ENCODE peak calls at places on chromosomes 7 and 10, in eight cellular contexts. One of them, this sample, is unnamed.

GRCh38 chr10:68348265-68348741 is 15.6 kb upstream of the PBLD start:
- DNase-seq in tibial nerve: no peak
- DNase-seq in upper lobe of left lung: no peak
- DNase-seq in transverse colon: peak
- DNase-seq in NB4: peak
- DNase-seq in sigmoid colon: no peak
- DNase-seq in H54: peak
- DNase-seq in uterus: no peak
- DNase-seq in this sample: peak

GRCh38 chr7:130490888-130491771 is 755 bp upstream of the MEST start:
- DNase-seq in sigmoid colon: peak
- DNase-seq in tibial nerve: peak
- DNase-seq in H54: no peak
- DNase-seq in upper lobe of left lung: peak
- DNase-seq in NB4: no peak
- DNase-seq in transverse colon: peak
- DNase-seq in uterus: peak
- DNase-seq in this sample: no peak

GRCh38 chr10:3474266-3474665 is 301.7 kb upstream of the PITRM1 start:
- DNase-seq in uterus: no peak
- DNase-seq in upper lobe of left lung: no peak
- DNase-seq in transverse colon: no peak
- DNase-seq in NB4: no peak
- DNase-seq in sigmoid colon: no peak
- DNase-seq in tibial nerve: no peak
- DNase-seq in H54: no peak
- DNase-seq in this sample: no peak

GRCh38 chr7:985127-985416 is 2.1 kb downstream of the CYP2W1 start:
- DNase-seq in H54: no peak
- DNase-seq in tibial nerve: no peak
- DNase-seq in transverse colon: no peak
- DNase-seq in upper lobe of left lung: no peak
- DNase-seq in sigmoid colon: no peak
- DNase-seq in NB4: no peak
- DNase-seq in uterus: no peak
- DNase-seq in this sample: no peak

GRCh38 chr7:13117103-13117502 is 429.7 kb downstream of the ARL4A start:
- DNase-seq in transverse colon: no peak
- DNase-seq in upper lobe of left lung: no peak
- DNase-seq in tibial nerve: no peak
- DNase-seq in H54: no peak
- DNase-seq in sigmoid colon: no peak
- DNase-seq in uterus: no peak
- DNase-seq in NB4: peak
- DNase-seq in this sample: peak

GRCh38 chr10:46235705-46236536 is 50.9 kb upstream of the ANTXRL start:
- DNase-seq in H54: no peak
- DNase-seq in tibial nerve: no peak
- DNase-seq in upper lobe of left lung: no peak
- DNase-seq in transverse colon: no peak
- DNase-seq in uterus: no peak
- DNase-seq in sigmoid colon: peak
- DNase-seq in NB4: no peak
- DNase-seq in this sample: no peak

GRCh38 chr10:33229252-33229943 is 105.1 kb downstream of the NRP1 start:
- DNase-seq in H54: no peak
- DNase-seq in upper lobe of left lung: no peak
- DNase-seq in uterus: no peak
- DNase-seq in sigmoid colon: no peak
- DNase-seq in NB4: no peak
- DNase-seq in transverse colon: no peak
- DNase-seq in tibial nerve: no peak
- DNase-seq in this sample: no peak

GRCh38 chr7:49776994-49777393 is 3.6 kb downstream of the VWC2 start:
- DNase-seq in sigmoid colon: no peak
- DNase-seq in NB4: no peak
- DNase-seq in upper lobe of left lung: no peak
- DNase-seq in uterus: no peak
- DNase-seq in transverse colon: peak
- DNase-seq in tibial nerve: no peak
- DNase-seq in H54: no peak
- DNase-seq in this sample: peak

GRCh38 chr10:48598936-48599829 is 5.7 kb downstream of the ARHGAP22 start:
- DNase-seq in tibial nerve: no peak
- DNase-seq in transverse colon: no peak
- DNase-seq in H54: no peak
- DNase-seq in upper lobe of left lung: no peak
- DNase-seq in uterus: no peak
- DNase-seq in NB4: no peak
- DNase-seq in sigmoid colon: no peak
- DNase-seq in this sample: no peak

GRCh38 chr7:5429857-5430611 is 6.4 kb upstream of the TNRC18 start:
- DNase-seq in upper lobe of left lung: peak
- DNase-seq in H54: no peak
- DNase-seq in sigmoid colon: peak
- DNase-seq in NB4: no peak
- DNase-seq in transverse colon: peak
- DNase-seq in uterus: peak
- DNase-seq in tibial nerve: no peak
- DNase-seq in this sample: no peak

GRCh38 chr10:5490698-5491464 is 8.5 kb downstream of the CALML5 start:
- DNase-seq in transverse colon: no peak
- DNase-seq in uterus: no peak
- DNase-seq in sigmoid colon: peak
- DNase-seq in H54: no peak
- DNase-seq in tibial nerve: no peak
- DNase-seq in NB4: peak
- DNase-seq in upper lobe of left lung: no peak
- DNase-seq in this sample: no peak

GRCh38 chr10:5486852-5487235 is 12.5 kb downstream of the CALML5 start:
- DNase-seq in tibial nerve: no peak
- DNase-seq in transverse colon: no peak
- DNase-seq in NB4: no peak
- DNase-seq in sigmoid colon: peak
- DNase-seq in uterus: no peak
- DNase-seq in upper lobe of left lung: no peak
- DNase-seq in H54: no peak
- DNase-seq in this sample: no peak

GRCh38 chr10:5490032-5490431 is 9.3 kb downstream of the CALML5 start:
- DNase-seq in tibial nerve: no peak
- DNase-seq in upper lobe of left lung: no peak
- DNase-seq in NB4: no peak
- DNase-seq in transverse colon: no peak
- DNase-seq in H54: no peak
- DNase-seq in uterus: no peak
- DNase-seq in sigmoid colon: no peak
- DNase-seq in this sample: no peak

GRCh38 chr10:5485948-5486851 is 13.2 kb downstream of the CALML5 start:
- DNase-seq in upper lobe of left lung: no peak
- DNase-seq in tibial nerve: no peak
- DNase-seq in H54: no peak
- DNase-seq in NB4: no peak
- DNase-seq in uterus: no peak
- DNase-seq in transverse colon: no peak
- DNase-seq in sigmoid colon: peak
- DNase-seq in this sample: no peak

GRCh38 chr10:5488272-5489161 is 10.9 kb downstream of the CALML5 start:
- DNase-seq in transverse colon: peak
- DNase-seq in tibial nerve: no peak
- DNase-seq in sigmoid colon: peak
- DNase-seq in NB4: no peak
- DNase-seq in upper lobe of left lung: peak
- DNase-seq in H54: no peak
- DNase-seq in uterus: no peak
- DNase-seq in this sample: no peak
- TF ChIP-seq POLR2A in transverse colon: peak
- TF ChIP-seq POLR2A in tibial nerve: no peak
- TF ChIP-seq POLR2A in sigmoid colon: no peak
- TF ChIP-seq POLR2A in NB4: no peak
- TF ChIP-seq POLR2A in upper lobe of left lung: no peak
- TF ChIP-seq POLR2A in H54: no peak
- TF ChIP-seq POLR2A in uterus: no peak
- TF ChIP-seq POLR2A in this sample: no peak

GRCh38 chr10:120979435-120980315 is 128.5 kb downstream of the WDR11 start:
- DNase-seq in sigmoid colon: no peak
- DNase-seq in transverse colon: peak
- DNase-seq in upper lobe of left lung: peak
- DNase-seq in uterus: peak
- DNase-seq in tibial nerve: no peak
- DNase-seq in NB4: no peak
- DNase-seq in H54: no peak
- DNase-seq in this sample: peak
- TF ChIP-seq POLR2A in sigmoid colon: no peak
- TF ChIP-seq POLR2A in transverse colon: peak
- TF ChIP-seq POLR2A in upper lobe of left lung: no peak
- TF ChIP-seq POLR2A in uterus: no peak
- TF ChIP-seq POLR2A in tibial nerve: no peak
- TF ChIP-seq POLR2A in NB4: no peak
- TF ChIP-seq POLR2A in H54: no peak
- TF ChIP-seq POLR2A in this sample: no peak

GRCh38 chr7:106064836-106065559 is 47.1 kb downstream of the SYPL1 start:
- DNase-seq in H54: peak
- DNase-seq in uterus: peak
- DNase-seq in tibial nerve: peak
- DNase-seq in sigmoid colon: peak
- DNase-seq in upper lobe of left lung: no peak
- DNase-seq in transverse colon: peak
- DNase-seq in NB4: peak
- DNase-seq in this sample: peak
- TF ChIP-seq POLR2A in H54: peak
- TF ChIP-seq POLR2A in uterus: no peak
- TF ChIP-seq POLR2A in tibial nerve: no peak
- TF ChIP-seq POLR2A in sigmoid colon: no peak
- TF ChIP-seq POLR2A in upper lobe of left lung: no peak
- TF ChIP-seq POLR2A in transverse colon: peak
- TF ChIP-seq POLR2A in NB4: no peak
- TF ChIP-seq POLR2A in this sample: peak

GRCh38 chr10:50883624-50884023 is 1.8 kb downstream of the A1CF start:
- DNase-seq in uterus: no peak
- DNase-seq in sigmoid colon: no peak
- DNase-seq in transverse colon: no peak
- DNase-seq in upper lobe of left lung: no peak
- DNase-seq in tibial nerve: no peak
- DNase-seq in NB4: no peak
- DNase-seq in H54: no peak
- DNase-seq in this sample: no peak
- TF ChIP-seq POLR2A in uterus: no peak
- TF ChIP-seq POLR2A in sigmoid colon: no peak
- TF ChIP-seq POLR2A in transverse colon: no peak
- TF ChIP-seq POLR2A in upper lobe of left lung: no peak
- TF ChIP-seq POLR2A in tibial nerve: no peak
- TF ChIP-seq POLR2A in NB4: no peak
- TF ChIP-seq POLR2A in H54: no peak
- TF ChIP-seq POLR2A in this sample: no peak

GRCh38 chr7:99561735-99562051 is 3.3 kb downstream of the ZNF655 start:
- DNase-seq in transverse colon: no peak
- DNase-seq in H54: no peak
- DNase-seq in upper lobe of left lung: no peak
- DNase-seq in sigmoid colon: no peak
- DNase-seq in tibial nerve: no peak
- DNase-seq in NB4: no peak
- DNase-seq in uterus: no peak
- DNase-seq in this sample: no peak
- TF ChIP-seq POLR2A in transverse colon: no peak
- TF ChIP-seq POLR2A in H54: no peak
- TF ChIP-seq POLR2A in upper lobe of left lung: no peak
- TF ChIP-seq POLR2A in sigmoid colon: no peak
- TF ChIP-seq POLR2A in tibial nerve: no peak
- TF ChIP-seq POLR2A in NB4: no peak
- TF ChIP-seq POLR2A in uterus: no peak
- TF ChIP-seq POLR2A in this sample: no peak

DNA sequence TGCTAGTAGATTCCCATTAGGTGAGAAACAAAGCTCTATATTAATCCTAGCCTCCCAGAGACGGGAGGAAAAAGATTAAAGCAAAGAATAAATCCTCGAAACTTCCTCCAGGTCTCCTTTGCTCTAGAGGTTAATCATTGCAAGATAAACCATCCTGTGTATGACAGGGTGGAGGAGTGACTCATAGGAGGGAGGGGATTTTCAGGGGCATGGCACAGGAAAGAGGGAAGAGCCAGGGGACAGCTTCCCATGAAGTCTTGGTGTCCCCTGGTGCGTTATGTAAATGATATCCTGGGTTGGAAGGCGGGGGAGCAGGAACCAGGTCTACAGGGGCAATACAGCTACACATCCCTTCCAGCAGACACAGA is 780 bp downstream of the CYP3A5 start:
- DNase-seq in transverse colon: peak
- DNase-seq in H54: peak
- DNase-seq in upper lobe of left lung: no peak
- DNase-seq in NB4: peak
- DNase-seq in tibial nerve: no peak
- DNase-seq in sigmoid colon: no peak
- DNase-seq in uterus: no peak
- DNase-seq in this sample: peak
- TF ChIP-seq POLR2A in transverse colon: peak
- TF ChIP-seq POLR2A in H54: no peak
- TF ChIP-seq POLR2A in upper lobe of left lung: no peak
- TF ChIP-seq POLR2A in NB4: no peak
- TF ChIP-seq POLR2A in tibial nerve: no peak
- TF ChIP-seq POLR2A in sigmoid colon: no peak
- TF ChIP-seq POLR2A in uterus: no peak
- TF ChIP-seq POLR2A in this sample: no peak

DNA sequence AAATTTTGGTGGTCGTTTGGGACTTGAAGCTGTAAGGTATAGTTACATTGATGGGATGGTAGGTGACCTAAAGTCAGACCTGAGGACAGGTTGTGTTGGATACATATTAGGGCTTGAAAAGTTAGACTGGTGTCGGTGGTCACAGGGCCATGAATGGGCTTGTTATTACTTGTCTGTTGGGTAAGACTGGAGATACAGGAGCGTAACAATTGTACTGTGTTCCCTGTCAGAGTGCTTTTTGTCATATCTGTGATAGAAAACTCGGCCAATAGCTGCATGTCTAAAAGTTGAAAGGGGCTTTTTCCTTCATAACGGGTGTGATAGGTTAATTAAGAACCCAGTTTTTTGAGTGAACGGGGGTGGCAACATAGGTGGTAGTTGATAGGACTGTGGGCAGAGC is 13.5 kb upstream of the CHST3 start:
- DNase-seq in uterus: no peak
- DNase-seq in transverse colon: no peak
- DNase-seq in tibial nerve: no peak
- DNase-seq in H54: no peak
- DNase-seq in NB4: no peak
- DNase-seq in upper lobe of left lung: no peak
- DNase-seq in sigmoid colon: no peak
- DNase-seq in this sample: no peak
- TF ChIP-seq POLR2A in uterus: no peak
- TF ChIP-seq POLR2A in transverse colon: no peak
- TF ChIP-seq POLR2A in tibial nerve: no peak
- TF ChIP-seq POLR2A in H54: no peak
- TF ChIP-seq POLR2A in NB4: no peak
- TF ChIP-seq POLR2A in upper lobe of left lung: no peak
- TF ChIP-seq POLR2A in sigmoid colon: no peak
- TF ChIP-seq POLR2A in this sample: no peak

GRCh38 chr10:87886635-87887034 is 23.2 kb downstream of the PTEN start:
- DNase-seq in upper lobe of left lung: no peak
- DNase-seq in transverse colon: no peak
- DNase-seq in NB4: no peak
- DNase-seq in sigmoid colon: no peak
- DNase-seq in uterus: no peak
- DNase-seq in H54: no peak
- DNase-seq in tibial nerve: no peak
- DNase-seq in this sample: no peak
- TF ChIP-seq POLR2A in upper lobe of left lung: no peak
- TF ChIP-seq POLR2A in transverse colon: no peak
- TF ChIP-seq POLR2A in NB4: no peak
- TF ChIP-seq POLR2A in sigmoid colon: no peak
- TF ChIP-seq POLR2A in uterus: no peak
- TF ChIP-seq POLR2A in H54: no peak
- TF ChIP-seq POLR2A in tibial nerve: no peak
- TF ChIP-seq POLR2A in this sample: no peak

This sample was measured in A549.